ENCODE peak calls at places on chromosomes 4 and X, in eight cellular contexts. P, D, V, Z, T, S, I and Q are unnamed samples.

GRCh38 chr4:158856852-158857251 is 88.0 kb downstream of the FNIP2 start:
- DNase-seq in Z (peak), I (peak), T (no peak), S (no peak), V (no peak), D (no peak), P (no peak), Q (no peak)

GRCh38 chr4:138632856-138633255 is 382.7 kb upstream of the NOCT start:
- DNase-seq in I (no peak), Z (no peak), V (no peak), P (no peak), D (no peak), T (no peak), S (no peak), Q (no peak)

GRCh38 chrX:103376118-103376978 is at the start of gene BEX3:
- DNase-seq in Z (peak), T (peak), I (peak), D (peak), S (peak), P (peak), V (peak), Q (peak)

GRCh38 chr4:158810487-158811215 is 41.8 kb downstream of the FNIP2 start:
- DNase-seq in V (peak), P (no peak), T (peak), S (no peak), D (peak), Z (peak), I (no peak), Q (peak)

GRCh38 chr4:149605601-149606378 is 209.9 kb downstream of the IQCM start:
- DNase-seq in D (no peak), Z (peak), S (no peak), T (no peak), P (no peak), V (no peak), I (no peak), Q (no peak)

GRCh38 chr4:120331486-120332281 is 265.0 kb upstream of the MAD2L1 start:
- DNase-seq in Z (peak), T (no peak), V (no peak), P (no peak), S (no peak), D (no peak), I (no peak), Q (no peak)

GRCh38 chr4:147975902-147976301 is 244.0 kb downstream of the ARHGAP10 start:
- DNase-seq in S (no peak), Z (peak), P (no peak), T (no peak), D (no peak), V (no peak), I (no peak), Q (no peak)

GRCh38 chrX:5575407-5575806 is 653.3 kb downstream of the NLGN4X start:
- DNase-seq in Z (peak), P (no peak), V (no peak), T (no peak), S (no peak), D (no peak), I (no peak), Q (no peak)

GRCh38 chr4:159191989-159192388 is 89.1 kb downstream of the RAPGEF2 start:
- DNase-seq in P (no peak), T (no peak), Z (peak), S (no peak), D (no peak), I (peak), V (no peak), Q (no peak)

GRCh38 chr4:163493643-163494359 is 689 bp upstream of the TMA16 start:
- DNase-seq in D (peak), Z (no peak), P (peak), V (peak), S (no peak), I (no peak), T (peak), Q (peak)

GRCh38 chr4:74362347-74362746 is 2.6 kb upstream of the EREG start:
- DNase-seq in P (no peak), T (no peak), I (no peak), D (no peak), V (no peak), S (no peak), Z (no peak), Q (no peak)

GRCh38 chr4:76634239-76634638 is 199.2 kb downstream of the SHROOM3 start:
- DNase-seq in D (no peak), V (no peak), I (no peak), P (no peak), S (no peak), T (no peak), Z (peak), Q (no peak)

DNA sequence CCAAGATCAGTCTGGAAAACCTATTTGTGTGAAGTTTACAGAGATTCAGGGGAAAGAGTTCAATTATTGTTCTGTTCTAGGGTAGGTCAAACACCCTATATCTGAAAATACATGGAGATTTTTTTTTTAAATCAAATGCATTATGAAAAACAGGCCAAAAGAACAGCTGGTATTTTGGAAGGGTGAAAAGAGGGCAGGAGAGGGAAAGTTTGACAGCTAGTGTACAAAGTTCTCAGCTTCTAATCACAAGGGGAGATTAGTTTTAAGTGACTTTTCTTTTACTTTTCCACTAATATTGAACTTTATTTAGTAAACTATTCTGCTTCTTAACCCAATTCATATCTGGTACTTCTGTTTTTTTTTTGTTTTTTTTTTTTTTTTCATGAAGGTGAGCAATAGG is 66.2 kb upstream of the GRID2 start:
- DNase-seq in T (no peak), D (no peak), V (no peak), Z (no peak), P (no peak), I (no peak), S (no peak), Q (no peak)
- H3K27ac ChIP-seq in T (no peak), D (no peak), V (no peak), Z (no peak), P (no peak), I (no peak), S (no peak), Q (no peak)

GRCh38 chr4:156775803-156776202 is 195.8 kb downstream of the PDGFC start:
- DNase-seq in Z (no peak), T (peak), P (no peak), S (no peak), D (no peak), V (no peak), I (no peak), Q (no peak)

GRCh38 chr4:156778606-156779005 is 193.0 kb downstream of the PDGFC start:
- DNase-seq in P (no peak), D (no peak), I (peak), V (no peak), Z (peak), S (no peak), T (no peak), Q (no peak)

GRCh38 chr4:156779046-156779445 is 192.6 kb downstream of the PDGFC start:
- DNase-seq in P (no peak), D (no peak), I (no peak), Z (no peak), T (no peak), V (no peak), S (no peak), Q (no peak)

GRCh38 chr4:156779774-156780173 is 191.8 kb downstream of the PDGFC start:
- DNase-seq in I (peak), T (no peak), V (no peak), D (no peak), S (no peak), Z (peak), P (no peak), Q (no peak)

DNA sequence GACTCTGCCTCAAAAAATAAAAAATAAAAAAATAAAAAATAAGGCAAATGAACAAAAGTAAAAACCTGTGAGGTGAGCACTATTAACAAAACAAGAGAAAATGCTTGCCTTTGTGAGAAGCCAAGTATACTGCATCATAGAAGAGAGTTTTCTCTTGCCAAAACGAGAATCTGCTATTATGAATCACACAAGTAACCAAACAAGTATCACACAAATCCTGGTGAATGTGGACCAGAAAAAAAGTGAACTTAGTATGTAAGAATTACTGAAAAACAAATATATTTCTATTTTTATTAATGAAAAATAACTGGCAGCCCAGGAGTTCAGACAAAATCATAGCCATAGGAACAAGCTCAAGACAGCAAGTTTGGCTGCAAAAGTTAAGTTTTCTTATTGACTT is 193.5 kb downstream of the PDGFC start:
- DNase-seq in V (no peak), S (no peak), T (no peak), I (no peak), Z (peak), P (no peak), D (no peak), Q (no peak)
- H3K27ac ChIP-seq in V (no peak), S (no peak), T (peak), I (no peak), Z (peak), P (peak), D (no peak), Q (no peak)

GRCh38 chr4:11470709-11471441 is 42.2 kb upstream of the HS3ST1 start:
- DNase-seq in I (no peak), P (no peak), V (no peak), Z (no peak), T (no peak), D (no peak), S (no peak), Q (no peak)
- H3K27ac ChIP-seq in I (no peak), P (no peak), V (no peak), Z (no peak), T (no peak), D (no peak), S (peak), Q (no peak)

GRCh38 chr4:174256277-174256713 is 27.2 kb downstream of the FBXO8 start:
- DNase-seq in V (no peak), D (no peak), T (no peak), Z (peak), I (no peak), S (no peak), P (no peak), Q (no peak)

GRCh38 chr4:174262624-174263444 is 20.6 kb downstream of the FBXO8 start:
- DNase-seq in P (no peak), Z (no peak), D (no peak), T (no peak), V (no peak), S (no peak), I (no peak), Q (no peak)

GRCh38 chr4:174260099-174260498 is 23.4 kb downstream of the FBXO8 start:
- DNase-seq in S (no peak), T (no peak), I (peak), P (no peak), Z (peak), V (no peak), D (no peak), Q (no peak)

GRCh38 chr4:174255790-174256189 is 27.7 kb downstream of the FBXO8 start:
- DNase-seq in S (no peak), Z (peak), D (no peak), V (no peak), T (no peak), I (no peak), P (no peak), Q (no peak)

DNA sequence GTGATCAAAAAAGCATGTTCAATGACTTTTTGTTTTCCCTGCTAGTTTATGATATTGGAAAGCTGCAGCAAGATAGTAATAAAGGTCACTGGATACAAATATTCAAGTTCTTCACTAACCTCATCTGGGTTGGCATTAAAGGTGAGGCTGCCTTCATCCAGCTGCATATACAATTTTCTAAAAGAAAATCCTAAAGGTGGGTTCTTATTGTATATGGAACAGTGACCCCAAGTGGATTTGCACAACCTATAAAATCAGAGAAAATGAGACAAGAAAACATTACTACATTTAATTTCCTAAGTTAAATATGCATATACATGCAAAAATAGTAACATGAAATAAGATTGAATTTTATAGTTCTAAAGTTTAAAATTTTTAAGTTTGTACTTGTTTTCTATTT is 23.9 kb downstream of the FBXO8 start:
- DNase-seq in V (no peak), T (no peak), I (no peak), S (no peak), P (no peak), D (no peak), Z (no peak), Q (no peak)
- H3K27ac ChIP-seq in V (no peak), T (no peak), I (no peak), S (no peak), P (no peak), D (no peak), Z (no peak), Q (no peak)

GRCh38 chr4:134024251-134024650 is 177.3 kb downstream of the PABPC4L start:
- DNase-seq in P (no peak), Z (peak), V (no peak), T (no peak), S (no peak), I (peak), D (no peak), Q (no peak)

GRCh38 chr4:134019657-134020056 is 181.9 kb downstream of the PABPC4L start:
- DNase-seq in V (no peak), P (no peak), T (no peak), Z (no peak), S (no peak), D (no peak), I (no peak), Q (no peak)

DNA sequence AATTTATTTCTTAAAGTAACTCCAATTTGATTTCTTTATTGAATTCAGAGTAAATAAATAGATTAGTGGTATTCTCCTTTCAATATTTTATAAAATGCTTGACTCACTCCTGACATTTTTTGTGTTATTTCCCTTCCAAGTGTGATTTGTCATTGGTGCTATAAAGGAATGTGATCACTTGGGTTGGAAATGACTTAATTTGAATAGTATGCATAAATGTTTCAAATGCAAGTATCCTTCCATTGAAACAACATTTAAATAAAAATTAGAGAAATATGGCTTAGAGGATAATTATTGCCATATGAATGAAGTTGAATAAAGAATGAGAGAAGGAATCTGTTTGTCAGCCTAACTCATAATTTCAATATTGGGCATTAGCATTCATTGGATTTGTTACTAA is 182.7 kb downstream of the PABPC4L start:
- DNase-seq in P (no peak), D (no peak), S (no peak), I (no peak), Z (no peak), V (no peak), T (no peak), Q (no peak)
- H3K27ac ChIP-seq in P (no peak), D (no peak), S (no peak), I (no peak), Z (no peak), V (no peak), T (no peak), Q (no peak)

GRCh38 chrX:107716045-107716684 is 59.4 kb downstream of the TSC22D3 start:
- DNase-seq in S (no peak), Z (no peak), D (peak), T (no peak), P (peak), I (no peak), V (no peak), Q (peak)
- H3K27ac ChIP-seq in S (peak), Z (peak), D (peak), T (peak), P (peak), I (no peak), V (peak), Q (peak)

DNA sequence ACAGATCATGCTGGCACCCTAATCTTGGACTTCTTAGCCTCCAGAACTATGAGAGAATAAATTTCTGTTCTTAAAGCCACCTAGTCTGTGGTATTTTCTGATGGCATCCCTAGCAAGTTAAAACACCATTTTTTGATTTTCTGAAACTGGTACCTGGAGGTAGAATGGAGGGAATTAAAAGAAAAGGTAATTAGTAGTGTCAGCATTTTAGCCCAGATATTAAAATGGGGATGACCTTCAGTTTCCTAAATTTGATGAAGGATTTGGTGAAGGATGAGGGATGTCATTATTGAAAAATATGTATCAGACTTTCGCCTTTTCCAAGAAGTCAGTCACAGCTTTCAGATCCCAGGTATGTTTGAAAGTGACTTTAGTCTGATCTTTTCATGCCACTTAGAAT is 169.2 kb downstream of the SLIT2 start:
- DNase-seq in P (no peak), S (no peak), D (no peak), Z (no peak), V (no peak), T (no peak), I (no peak), Q (no peak)
- H3K27ac ChIP-seq in P (no peak), S (no peak), D (no peak), Z (no peak), V (no peak), T (no peak), I (no peak), Q (no peak)

GRCh38 chr4:53637348-53637747 is 46.1 kb upstream of the LNX1 start:
- DNase-seq in T (no peak), P (no peak), I (no peak), S (no peak), D (no peak), Z (no peak), V (no peak), Q (no peak)

GRCh38 chr4:53638919-53639318 is 47.6 kb upstream of the LNX1 start:
- DNase-seq in Z (no peak), I (no peak), D (no peak), P (no peak), T (no peak), S (no peak), V (no peak), Q (no peak)

GRCh38 chr4:53644607-53645006 is 53.3 kb upstream of the LNX1 start:
- DNase-seq in T (no peak), I (no peak), S (peak), Z (no peak), V (peak), P (peak), D (no peak), Q (no peak)

GRCh38 chr4:53645108-53645507 is 53.8 kb upstream of the LNX1 start:
- DNase-seq in V (no peak), S (no peak), T (no peak), P (no peak), D (no peak), I (no peak), Z (no peak), Q (no peak)

DNA sequence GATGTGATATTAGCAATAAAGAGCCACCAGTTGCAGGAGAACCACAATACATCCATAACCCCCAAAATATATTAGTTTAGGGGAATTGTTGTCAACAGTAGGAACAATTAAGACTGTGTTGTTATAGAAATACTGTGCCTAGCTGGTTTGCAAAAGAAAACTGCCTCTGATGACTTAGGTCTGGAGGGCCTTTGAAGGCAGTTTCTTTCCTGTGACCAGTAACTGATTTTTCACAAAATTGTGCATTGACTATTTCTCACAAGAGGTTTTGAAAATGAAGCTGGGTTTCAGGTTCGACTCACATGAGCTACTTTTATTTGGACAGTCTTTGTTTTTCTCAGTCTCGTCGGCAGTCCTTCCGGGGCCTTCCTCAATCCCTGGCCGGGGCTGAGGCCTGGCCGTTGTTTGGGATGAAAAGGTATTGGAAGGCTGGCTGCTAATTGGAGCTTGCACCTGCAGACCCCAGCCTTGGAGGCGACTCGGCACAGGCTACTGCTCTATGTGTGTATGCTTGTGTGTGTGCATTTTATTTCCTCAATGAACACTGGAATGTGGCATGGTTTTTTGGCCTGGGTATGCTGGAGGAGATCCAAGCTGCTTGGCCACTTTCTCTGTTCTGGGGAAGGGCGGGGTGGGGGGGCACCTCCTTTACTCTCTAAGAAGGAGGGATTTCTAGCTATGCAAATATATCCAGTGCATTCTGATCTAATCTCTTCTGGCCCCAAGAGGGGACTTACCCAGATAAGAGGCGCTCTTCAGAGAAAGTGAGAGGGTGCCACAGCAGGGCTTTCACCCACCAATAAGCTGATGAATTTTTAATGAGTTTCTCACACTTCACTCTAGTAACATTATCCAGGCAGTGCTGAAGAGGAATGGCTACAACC is 49.5 kb upstream of the LNX1 start:
- DNase-seq in V (peak), T (no peak), S (no peak), I (no peak), D (no peak), P (peak), Z (no peak), Q (no peak)
- H3K27ac ChIP-seq in V (peak), T (no peak), S (no peak), I (no peak), D (no peak), P (no peak), Z (no peak), Q (no peak)